ENCODE peak calls at places on chromosomes 6 and 20, in five cellular contexts. T is CD4-positive, alpha-beta memory T cell; N is upper lobe of right lung; X is astrocyte; B is Caco-2. G is an unnamed sample. For H3K27me3, the result is how much of the 10 kb centered on the place peaks cover.

GRCh38 chr6:35955970-35956369 is 35.1 kb upstream of the SRPK1 start:
- DNase-seq in T (no peak), N (no peak), B (no peak), X (no peak), G (no peak)

GRCh38 chr6:95352064-95352463 is 225.3 kb upstream of the MANEA start:
- DNase-seq in N (no peak), X (no peak), T (no peak), B (no peak), G (no peak)

GRCh38 chr6:156256161-156256560 is 521.0 kb upstream of the ARID1B start:
- DNase-seq in B (no peak), X (no peak), N (no peak), T (no peak), G (no peak)

GRCh38 chr20:4018015-4018748 is 2.8 kb upstream of the RNF24 start:
- DNase-seq in B (peak), X (peak), T (no peak), N (no peak), G (no peak)

GRCh38 chr6:28922841-28923317 is 906 bp downstream of the TRIM27 start:
- DNase-seq in N (no peak), T (peak), X (peak), B (no peak), G (no peak)

GRCh38 chr6:52573295-52573694 is 3.6 kb downstream of the TRAM2 start:
- DNase-seq in B (no peak), T (no peak), X (no peak), N (no peak), G (no peak)

GRCh38 chr20:43444107-43444506 is 13.6 kb upstream of the SRSF6 start:
- DNase-seq in X (no peak), B (no peak), N (no peak), T (no peak), G (no peak)

GRCh38 chr6:16684896-16685554 is 76.2 kb downstream of the ATXN1 start:
- DNase-seq in N (no peak), B (no peak), X (peak), T (peak), G (peak)

GRCh38 chr20:63292904-63293303 is at the start of gene COL20A1:
- DNase-seq in N (no peak), X (no peak), B (no peak), T (no peak), G (no peak)
- H3K27me3 ChIP-seq in N (under half), X (under half), B (under half), T (under half), G (under half)

DNA sequence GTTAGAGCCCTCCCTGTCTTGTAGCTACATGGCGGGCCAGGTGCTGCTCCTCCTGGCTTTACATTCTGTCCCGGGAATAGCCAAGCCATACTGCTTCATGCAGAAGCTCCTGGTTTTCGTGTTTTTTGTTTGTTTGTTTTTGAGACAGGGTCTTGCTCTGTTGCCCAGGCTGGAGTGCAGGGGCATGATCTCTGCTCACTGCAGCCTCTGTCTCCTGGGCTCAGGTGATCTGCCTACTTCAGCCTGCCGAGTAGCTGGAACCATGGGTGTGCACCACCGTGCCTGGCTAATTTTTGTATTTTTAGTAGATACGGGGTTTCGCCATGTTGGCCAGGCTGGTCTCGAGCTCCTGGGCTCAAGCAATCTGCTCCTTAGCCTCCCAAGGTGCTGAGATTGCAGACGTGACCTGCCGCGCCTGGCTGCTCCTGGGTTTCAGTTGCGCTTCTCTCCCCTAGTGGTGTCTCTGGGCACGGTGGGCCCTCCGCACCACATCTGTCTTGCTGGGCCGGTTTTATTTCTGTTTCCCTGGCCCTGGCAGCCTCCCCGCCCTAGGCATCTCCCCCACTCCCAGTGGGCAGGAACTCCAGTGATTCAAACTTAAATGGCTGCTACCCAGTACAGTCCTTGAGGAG is 12.9 kb downstream of the CDYL start:
- DNase-seq in N (no peak), T (no peak), B (no peak), X (no peak), G (no peak)
- H3K4me3 ChIP-seq in N (no peak), T (no peak), B (no peak), X (no peak), G (no peak)

GRCh38 chr20:37915800-37916570 is 13.1 kb downstream of the VSTM2L start:
- DNase-seq in N (no peak), B (no peak), T (no peak), X (no peak), G (no peak)

GRCh38 chr20:37920270-37920669 is 17.3 kb downstream of the VSTM2L start:
- DNase-seq in X (no peak), T (no peak), B (no peak), N (no peak), G (no peak)

GRCh38 chr20:37919389-37920040 is 16.6 kb downstream of the VSTM2L start:
- DNase-seq in N (no peak), B (no peak), X (no peak), T (no peak), G (no peak)

GRCh38 chr20:37917436-37917835 is 14.5 kb downstream of the VSTM2L start:
- DNase-seq in X (no peak), N (no peak), T (no peak), B (no peak), G (no peak)

DNA sequence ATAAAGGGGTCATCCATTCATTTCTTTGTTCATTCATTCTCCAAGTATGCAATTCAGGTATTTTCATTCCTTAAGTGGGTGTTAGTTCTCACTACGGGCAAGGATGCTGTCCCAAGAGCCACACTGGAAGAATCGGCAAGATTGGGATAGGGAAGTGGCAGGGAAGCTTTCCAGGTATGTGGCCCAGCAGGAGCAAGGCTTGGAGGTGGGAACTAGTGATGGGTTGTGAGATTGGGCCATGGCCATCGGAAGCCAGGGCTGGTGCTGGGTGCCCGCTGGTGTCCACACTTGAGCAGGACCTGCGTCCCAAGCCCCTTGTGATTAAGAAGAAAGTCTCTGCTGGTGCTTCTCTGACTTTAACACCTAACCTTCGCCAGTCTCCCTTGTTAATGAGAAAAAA is 15.1 kb downstream of the VSTM2L start:
- DNase-seq in N (no peak), T (no peak), X (no peak), B (no peak), G (no peak)
- H3K27me3 ChIP-seq in N (under half), T (under half), X (under half), B (under half), G (half or more)

GRCh38 chr20:310645-311044 is 13.3 kb downstream of the ZCCHC3 start:
- DNase-seq in T (no peak), X (no peak), N (no peak), B (no peak), G (no peak)
- H3K4me3 ChIP-seq in T (no peak), X (no peak), N (peak), B (no peak), G (no peak)

GRCh38 chr20:63045991-63046390 is 39.2 kb upstream of the BHLHE23 start:
- DNase-seq in T (no peak), N (no peak), B (no peak), X (no peak), G (no peak)
- H3K27me3 ChIP-seq in T (under half), N (under half), B (under half), X (under half), G (under half)

GRCh38 chr20:63531686-63532448 is 5.3 kb downstream of the PTK6 start:
- DNase-seq in B (no peak), N (no peak), T (no peak), X (no peak), G (no peak)

GRCh38 chr20:63532449-63532971 is 4.7 kb downstream of the PTK6 start:
- DNase-seq in B (no peak), X (no peak), T (no peak), N (no peak), G (no peak)

GRCh38 chr20:63530788-63531160 is 6.4 kb downstream of the PTK6 start:
- DNase-seq in T (no peak), X (no peak), B (no peak), N (no peak), G (no peak)

GRCh38 chr20:63529180-63529860 is 7.9 kb downstream of the PTK6 start:
- DNase-seq in B (no peak), N (no peak), X (no peak), T (no peak), G (no peak)

DNA sequence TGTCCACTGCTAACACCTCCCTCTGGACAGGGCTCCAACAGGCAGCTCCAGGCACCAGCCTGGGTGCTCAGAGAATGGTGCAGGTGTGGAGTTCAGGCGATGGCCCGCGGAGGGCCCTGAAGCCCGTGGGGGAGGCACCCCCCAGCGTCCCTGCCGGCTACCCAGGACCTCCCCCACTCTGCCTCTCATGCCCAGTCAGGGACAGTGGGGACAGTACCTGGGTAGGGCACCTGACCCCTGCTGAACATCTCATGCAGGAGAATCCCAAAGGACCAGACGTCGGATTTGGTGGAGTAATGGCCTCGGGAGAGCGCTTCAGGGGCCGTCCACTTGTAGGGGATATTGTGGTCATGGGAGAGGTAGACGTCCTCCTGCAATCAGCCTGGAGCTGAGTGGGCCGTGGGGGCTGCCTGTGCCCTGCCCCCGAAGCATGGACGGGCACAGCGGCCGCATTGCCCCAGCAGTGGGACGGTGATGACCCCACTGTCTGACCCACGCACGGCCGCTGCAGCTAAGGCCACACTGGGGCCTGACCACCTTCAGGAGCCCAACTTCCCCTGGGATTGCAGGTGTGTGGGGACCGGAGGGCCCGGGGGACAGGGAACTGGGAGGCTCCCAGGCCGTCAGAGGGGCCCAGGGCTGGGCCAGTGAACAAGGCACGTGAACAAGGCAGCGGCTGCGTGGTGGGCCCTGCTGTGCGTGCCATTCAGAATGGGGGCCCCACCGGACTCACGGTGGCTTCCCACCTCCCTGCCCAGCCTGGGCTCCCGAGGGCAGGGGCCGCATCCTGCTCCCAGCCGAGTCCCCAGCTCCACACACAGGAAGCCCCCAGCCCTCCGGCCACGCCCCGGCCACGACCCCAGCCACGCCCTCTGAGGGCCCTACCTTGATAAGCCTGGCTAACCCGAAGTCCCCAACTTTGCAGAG is 7.1 kb downstream of the PTK6 start:
- DNase-seq in N (no peak), B (no peak), X (no peak), T (no peak), G (no peak)
- H3K4me3 ChIP-seq in N (no peak), B (no peak), X (no peak), T (no peak), G (no peak)

GRCh38 chr6:125746731-125747588 is 2.5 kb upstream of the HEY2 start:
- DNase-seq in T (peak), B (peak), N (no peak), X (peak), G (no peak)
- H3K27me3 ChIP-seq in T (half or more), B (under half), N (half or more), X (half or more), G (under half)

GRCh38 chr6:101114703-101115102 is 233.6 kb upstream of the ASCC3 start:
- DNase-seq in T (no peak), N (no peak), X (peak), B (peak), G (peak)

GRCh38 chr6:101113468-101114260 is 232.5 kb upstream of the ASCC3 start:
- DNase-seq in B (no peak), X (no peak), T (no peak), N (no peak), G (no peak)

GRCh38 chr6:101116337-101116736 is 235.2 kb upstream of the ASCC3 start:
- DNase-seq in X (no peak), N (no peak), B (no peak), T (no peak), G (no peak)

DNA sequence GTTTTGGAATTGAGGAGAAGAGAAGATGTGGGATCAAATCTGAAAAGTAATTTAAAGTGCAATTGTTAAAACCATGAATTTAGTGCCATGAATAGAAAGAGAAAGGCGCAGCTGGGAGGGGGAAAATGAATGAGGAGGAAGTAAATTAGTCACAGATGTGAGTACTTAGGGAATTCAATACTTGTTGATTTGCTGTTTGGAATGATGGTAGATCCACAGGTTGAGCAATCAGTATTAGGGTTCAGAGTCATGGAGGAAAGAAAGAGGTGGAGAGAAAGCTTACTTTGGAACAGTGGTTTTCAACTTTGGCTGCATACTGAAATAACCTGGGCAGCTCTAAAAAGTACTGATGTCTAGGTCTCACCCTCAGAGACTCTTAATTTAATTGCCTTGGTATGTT is 229.7 kb upstream of the ASCC3 start:
- DNase-seq in T (no peak), X (no peak), B (no peak), N (no peak), G (no peak)
- H3K4me3 ChIP-seq in T (no peak), X (no peak), B (no peak), N (no peak), G (no peak)

GRCh38 chr6:10402648-10403311 is 12.1 kb downstream of the TFAP2A start:
- DNase-seq in X (no peak), B (no peak), T (no peak), N (no peak), G (no peak)

GRCh38 chr6:10404799-10405524 is 9.9 kb downstream of the TFAP2A start:
- DNase-seq in B (peak), T (no peak), X (no peak), N (peak), G (no peak)

GRCh38 chr6:10404107-10404798 is 10.6 kb downstream of the TFAP2A start:
- DNase-seq in B (peak), X (peak), T (peak), N (peak), G (peak)

GRCh38 chr6:10401632-10402223 is 13.1 kb downstream of the TFAP2A start:
- DNase-seq in B (no peak), X (no peak), T (no peak), N (no peak), G (no peak)

GRCh38 chr6:10403385-10404106 is 11.3 kb downstream of the TFAP2A start:
- DNase-seq in B (no peak), N (no peak), T (no peak), X (peak), G (peak)
- H3K27me3 ChIP-seq in B (under half), N (half or more), T (under half), X (half or more), G (under half)